ENCODE peak calls at places on chromosomes 7 and 10, in eight cellular contexts. One of them, this sample, is unnamed.
A peak's percentile ranks its signal among the peaks of the same experiment; 100 is the strongest.

GRCh38 chr10:43199088-43199683 is 60.9 kb downstream of the CSGALNACT2 start:
- DNase-seq in psoas muscle: peak; percentile 44
- DNase-seq in neuronal stem cell: no peak
- DNase-seq in HCT116: no peak
- DNase-seq in K562: no peak
- DNase-seq in CD8-positive, alpha-beta memory T cell: no peak
- DNase-seq in lung: peak; percentile 23
- DNase-seq in CD8-positive, alpha-beta T cell: no peak
- DNase-seq in this sample: no peak

GRCh38 chr7:98616381-98617050 is 569 bp upstream of the NPTX2 start:
- DNase-seq in K562: no peak
- DNase-seq in CD8-positive, alpha-beta memory T cell: no peak
- DNase-seq in CD8-positive, alpha-beta T cell: no peak
- DNase-seq in HCT116: no peak
- DNase-seq in neuronal stem cell: no peak
- DNase-seq in lung: no peak
- DNase-seq in psoas muscle: peak; percentile 58
- DNase-seq in this sample: no peak

GRCh38 chr7:81487512-81487911 is 282.3 kb downstream of the HGF start:
- DNase-seq in K562: no peak
- DNase-seq in neuronal stem cell: no peak
- DNase-seq in lung: no peak
- DNase-seq in HCT116: no peak
- DNase-seq in psoas muscle: no peak
- DNase-seq in CD8-positive, alpha-beta T cell: no peak
- DNase-seq in CD8-positive, alpha-beta memory T cell: no peak
- DNase-seq in this sample: no peak

GRCh38 chr10:99235872-99236626 is 397 bp upstream of the HPSE2 start:
- DNase-seq in CD8-positive, alpha-beta T cell: no peak
- DNase-seq in lung: no peak
- DNase-seq in psoas muscle: no peak
- DNase-seq in K562: no peak
- DNase-seq in CD8-positive, alpha-beta memory T cell: no peak
- DNase-seq in neuronal stem cell: peak; percentile 69
- DNase-seq in HCT116: no peak
- DNase-seq in this sample: no peak

GRCh38 chr10:13294156-13294555 is 5.7 kb downstream of the PHYH start:
- DNase-seq in neuronal stem cell: no peak
- DNase-seq in psoas muscle: no peak
- DNase-seq in lung: no peak
- DNase-seq in K562: no peak
- DNase-seq in HCT116: no peak
- DNase-seq in CD8-positive, alpha-beta memory T cell: no peak
- DNase-seq in CD8-positive, alpha-beta T cell: no peak
- DNase-seq in this sample: no peak

GRCh38 chr10:5291501-5292195 is 73.1 kb upstream of the UCN3 start:
- DNase-seq in psoas muscle: peak; percentile 76
- DNase-seq in HCT116: peak; percentile 31
- DNase-seq in K562: peak; percentile 63
- DNase-seq in neuronal stem cell: no peak
- DNase-seq in lung: peak; percentile 46
- DNase-seq in CD8-positive, alpha-beta T cell: peak; percentile 78
- DNase-seq in CD8-positive, alpha-beta memory T cell: peak; percentile 62
- DNase-seq in this sample: peak; percentile 92

GRCh38 chr10:14397069-14397468 is 66.3 kb upstream of the FRMD4A start:
- DNase-seq in CD8-positive, alpha-beta memory T cell: no peak
- DNase-seq in psoas muscle: peak; percentile 85
- DNase-seq in neuronal stem cell: no peak
- DNase-seq in HCT116: no peak
- DNase-seq in K562: no peak
- DNase-seq in CD8-positive, alpha-beta T cell: no peak
- DNase-seq in lung: peak; percentile 36
- DNase-seq in this sample: peak; percentile 84

GRCh38 chr10:5765617-5766016 is 47.6 kb downstream of the GDI2 start:
- DNase-seq in HCT116: no peak
- DNase-seq in CD8-positive, alpha-beta memory T cell: no peak
- DNase-seq in psoas muscle: no peak
- DNase-seq in neuronal stem cell: no peak
- DNase-seq in lung: no peak
- DNase-seq in K562: no peak
- DNase-seq in CD8-positive, alpha-beta T cell: no peak
- DNase-seq in this sample: no peak

GRCh38 chr10:78416031-78416800 is 382.6 kb downstream of the RPS24 start:
- DNase-seq in lung: no peak
- DNase-seq in K562: no peak
- DNase-seq in HCT116: no peak
- DNase-seq in CD8-positive, alpha-beta memory T cell: no peak
- DNase-seq in psoas muscle: no peak
- DNase-seq in CD8-positive, alpha-beta T cell: no peak
- DNase-seq in neuronal stem cell: no peak
- DNase-seq in this sample: no peak

GRCh38 chr7:85030893-85031292 is 156.0 kb downstream of the SEMA3D start:
- DNase-seq in CD8-positive, alpha-beta T cell: no peak
- DNase-seq in HCT116: peak; percentile 26
- DNase-seq in CD8-positive, alpha-beta memory T cell: no peak
- DNase-seq in K562: peak; percentile 11
- DNase-seq in neuronal stem cell: no peak
- DNase-seq in lung: no peak
- DNase-seq in psoas muscle: no peak
- DNase-seq in this sample: peak; percentile 14

GRCh38 chr10:123035467-123036086 is 26.8 kb downstream of the ACADSB start:
- DNase-seq in psoas muscle: no peak
- DNase-seq in HCT116: no peak
- DNase-seq in CD8-positive, alpha-beta memory T cell: no peak
- DNase-seq in K562: no peak
- DNase-seq in CD8-positive, alpha-beta T cell: no peak
- DNase-seq in neuronal stem cell: no peak
- DNase-seq in lung: no peak
- DNase-seq in this sample: no peak

GRCh38 chr7:106277976-106278375 is 6.8 kb downstream of the NAMPT start:
- DNase-seq in psoas muscle: no peak
- DNase-seq in CD8-positive, alpha-beta memory T cell: no peak
- DNase-seq in HCT116: no peak
- DNase-seq in neuronal stem cell: no peak
- DNase-seq in K562: no peak
- DNase-seq in lung: no peak
- DNase-seq in CD8-positive, alpha-beta T cell: no peak
- DNase-seq in this sample: no peak

GRCh38 chr10:81843042-81843441 is 32.0 kb upstream of the NRG3 start:
- DNase-seq in HCT116: no peak
- DNase-seq in psoas muscle: no peak
- DNase-seq in lung: no peak
- DNase-seq in K562: no peak
- DNase-seq in neuronal stem cell: no peak
- DNase-seq in CD8-positive, alpha-beta memory T cell: no peak
- DNase-seq in CD8-positive, alpha-beta T cell: no peak
- DNase-seq in this sample: no peak

GRCh38 chr7:29569648-29570047 is 6.0 kb downstream of the PRR15 start:
- DNase-seq in CD8-positive, alpha-beta memory T cell: no peak
- DNase-seq in psoas muscle: no peak
- DNase-seq in lung: no peak
- DNase-seq in neuronal stem cell: no peak
- DNase-seq in K562: no peak
- DNase-seq in HCT116: no peak
- DNase-seq in CD8-positive, alpha-beta T cell: no peak
- DNase-seq in this sample: peak; percentile 36

GRCh38 chr7:88885131-88885530 is 89.6 kb upstream of the TEX47 start:
- DNase-seq in psoas muscle: no peak
- DNase-seq in CD8-positive, alpha-beta memory T cell: no peak
- DNase-seq in K562: no peak
- DNase-seq in HCT116: no peak
- DNase-seq in neuronal stem cell: no peak
- DNase-seq in CD8-positive, alpha-beta T cell: no peak
- DNase-seq in lung: no peak
- DNase-seq in this sample: no peak

GRCh38 chr7:33554576-33554975 is 350.8 kb upstream of the BMPER start:
- DNase-seq in CD8-positive, alpha-beta T cell: no peak
- DNase-seq in neuronal stem cell: no peak
- DNase-seq in CD8-positive, alpha-beta memory T cell: no peak
- DNase-seq in HCT116: no peak
- DNase-seq in K562: no peak
- DNase-seq in psoas muscle: no peak
- DNase-seq in lung: no peak
- DNase-seq in this sample: no peak

GRCh38 chr7:24384362-24385030 is 100.5 kb downstream of the NPY start:
- DNase-seq in lung: no peak
- DNase-seq in HCT116: no peak
- DNase-seq in neuronal stem cell: no peak
- DNase-seq in CD8-positive, alpha-beta T cell: no peak
- DNase-seq in psoas muscle: no peak
- DNase-seq in CD8-positive, alpha-beta memory T cell: no peak
- DNase-seq in K562: no peak
- DNase-seq in this sample: no peak

GRCh38 chr10:111084346-111085255 is 7.8 kb downstream of the ADRA2A start:
- DNase-seq in lung: no peak
- DNase-seq in K562: no peak
- DNase-seq in neuronal stem cell: no peak
- DNase-seq in CD8-positive, alpha-beta T cell: no peak
- DNase-seq in CD8-positive, alpha-beta memory T cell: no peak
- DNase-seq in HCT116: no peak
- DNase-seq in psoas muscle: no peak
- DNase-seq in this sample: no peak

GRCh38 chr7:32058017-32058416 is 12.2 kb downstream of the PDE1C start:
- DNase-seq in neuronal stem cell: no peak
- DNase-seq in psoas muscle: no peak
- DNase-seq in K562: no peak
- DNase-seq in HCT116: no peak
- DNase-seq in lung: no peak
- DNase-seq in CD8-positive, alpha-beta memory T cell: no peak
- DNase-seq in CD8-positive, alpha-beta T cell: no peak
- DNase-seq in this sample: no peak

GRCh38 chr7:122397381-122397780 is 92.8 kb upstream of the FEZF1 start:
- DNase-seq in psoas muscle: no peak
- DNase-seq in K562: no peak
- DNase-seq in neuronal stem cell: no peak
- DNase-seq in lung: no peak
- DNase-seq in CD8-positive, alpha-beta T cell: no peak
- DNase-seq in HCT116: no peak
- DNase-seq in CD8-positive, alpha-beta memory T cell: no peak
- DNase-seq in this sample: no peak

GRCh38 chr7:2523461-2523905 is 3.9 kb downstream of the LFNG start:
- DNase-seq in K562: no peak
- DNase-seq in HCT116: no peak
- DNase-seq in CD8-positive, alpha-beta memory T cell: no peak
- DNase-seq in neuronal stem cell: no peak
- DNase-seq in psoas muscle: no peak
- DNase-seq in lung: no peak
- DNase-seq in CD8-positive, alpha-beta T cell: no peak
- DNase-seq in this sample: peak; percentile 82

GRCh38 chr7:70355591-70356323 is 757.5 kb downstream of the AUTS2 start:
- DNase-seq in CD8-positive, alpha-beta T cell: no peak
- DNase-seq in CD8-positive, alpha-beta memory T cell: no peak
- DNase-seq in HCT116: no peak
- DNase-seq in K562: no peak
- DNase-seq in psoas muscle: no peak
- DNase-seq in lung: no peak
- DNase-seq in neuronal stem cell: no peak
- DNase-seq in this sample: no peak
- H3K4me1 ChIP-seq in CD8-positive, alpha-beta T cell: no peaks in the 10 kb centered on the region
- H3K4me1 ChIP-seq in CD8-positive, alpha-beta memory T cell: no peaks in the 10 kb centered on the region
- H3K4me1 ChIP-seq in HCT116: no peaks in the 10 kb centered on the region
- H3K4me1 ChIP-seq in K562: no peaks in the 10 kb centered on the region
- H3K4me1 ChIP-seq in psoas muscle: peaks cover 4% of the 10 kb centered on the region
- H3K4me1 ChIP-seq in lung: no peaks in the 10 kb centered on the region
- H3K4me1 ChIP-seq in neuronal stem cell: peaks cover 18% of the 10 kb centered on the region
- H3K4me1 ChIP-seq in this sample: no peaks in the 10 kb centered on the region

GRCh38 chr7:149768931-149769330 is 4.5 kb downstream of the ZNF467 start:
- DNase-seq in K562: no peak
- DNase-seq in HCT116: no peak
- DNase-seq in lung: no peak
- DNase-seq in CD8-positive, alpha-beta memory T cell: no peak
- DNase-seq in CD8-positive, alpha-beta T cell: no peak
- DNase-seq in psoas muscle: no peak
- DNase-seq in neuronal stem cell: no peak
- DNase-seq in this sample: no peak
- H3K27me3 ChIP-seq in K562: no peaks in the 10 kb centered on the region
- H3K27me3 ChIP-seq in HCT116: no peaks in the 10 kb centered on the region
- H3K27me3 ChIP-seq in lung: no peaks in the 10 kb centered on the region
- H3K27me3 ChIP-seq in CD8-positive, alpha-beta memory T cell: no peaks in the 10 kb centered on the region
- H3K27me3 ChIP-seq in CD8-positive, alpha-beta T cell: no peaks in the 10 kb centered on the region
- H3K27me3 ChIP-seq in psoas muscle: no peaks in the 10 kb centered on the region
- H3K27me3 ChIP-seq in neuronal stem cell: peaks cover 47% of the 10 kb centered on the region
- H3K27me3 ChIP-seq in this sample: peaks cover 77% of the 10 kb centered on the region

DNA sequence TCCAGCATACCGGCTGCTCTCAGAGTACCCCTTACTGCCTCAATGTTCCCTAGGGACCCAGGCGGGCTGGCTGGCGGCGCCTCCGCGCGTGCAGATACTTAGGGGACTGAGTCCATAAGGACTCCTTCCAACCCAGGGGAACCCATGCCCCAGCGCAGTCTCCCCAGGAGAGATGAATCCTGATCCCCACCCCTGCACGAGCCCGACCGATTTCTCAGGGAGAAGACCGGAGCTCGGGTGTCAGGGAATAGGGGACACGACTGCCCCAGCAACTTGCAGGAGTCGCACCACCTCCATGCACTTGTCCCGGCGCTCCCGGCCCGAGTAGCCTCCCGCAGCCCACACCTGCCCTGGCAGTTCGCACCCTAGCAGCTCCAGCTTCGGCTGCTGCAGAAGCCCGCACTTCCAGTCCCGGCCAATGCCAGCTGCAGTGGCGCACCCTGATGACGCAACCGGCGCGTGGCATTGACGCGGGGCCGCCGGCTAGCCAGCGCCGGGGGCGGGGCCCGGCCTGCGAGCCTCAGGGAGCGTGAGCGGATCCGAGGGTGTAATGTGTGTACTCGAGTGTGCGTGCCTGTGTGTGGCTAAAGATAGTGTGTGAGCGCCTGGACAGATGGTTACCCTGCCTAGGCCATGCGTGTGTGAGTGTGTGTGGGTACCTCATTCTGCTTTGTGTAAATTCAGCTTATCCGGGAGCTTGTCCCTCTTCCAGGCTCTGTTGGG is at the start of gene GPAM:
- DNase-seq in CD8-positive, alpha-beta T cell: peak; percentile 95
- DNase-seq in psoas muscle: peak; percentile 98
- DNase-seq in K562: peak; percentile 88
- DNase-seq in CD8-positive, alpha-beta memory T cell: peak; percentile 97
- DNase-seq in neuronal stem cell: peak; percentile 94
- DNase-seq in lung: peak; percentile 95
- DNase-seq in HCT116: peak; percentile 84
- DNase-seq in this sample: peak; percentile 61
- H3K27ac ChIP-seq in CD8-positive, alpha-beta T cell: peak within 1 kb of the TSS; percentile 78
- H3K27ac ChIP-seq in psoas muscle: peak within 1 kb of the TSS; percentile 92
- H3K27ac ChIP-seq in K562: peak within 1 kb of the TSS; percentile 89
- H3K27ac ChIP-seq in CD8-positive, alpha-beta memory T cell: peak within 1 kb of the TSS; percentile 71
- H3K27ac ChIP-seq in neuronal stem cell: no peak within 1 kb of the TSS
- H3K27ac ChIP-seq in lung: peak within 1 kb of the TSS; percentile 63
- H3K27ac ChIP-seq in HCT116: peak within 1 kb of the TSS; percentile 33
- H3K27ac ChIP-seq in this sample: peak within 1 kb of the TSS; percentile 71

DNA sequence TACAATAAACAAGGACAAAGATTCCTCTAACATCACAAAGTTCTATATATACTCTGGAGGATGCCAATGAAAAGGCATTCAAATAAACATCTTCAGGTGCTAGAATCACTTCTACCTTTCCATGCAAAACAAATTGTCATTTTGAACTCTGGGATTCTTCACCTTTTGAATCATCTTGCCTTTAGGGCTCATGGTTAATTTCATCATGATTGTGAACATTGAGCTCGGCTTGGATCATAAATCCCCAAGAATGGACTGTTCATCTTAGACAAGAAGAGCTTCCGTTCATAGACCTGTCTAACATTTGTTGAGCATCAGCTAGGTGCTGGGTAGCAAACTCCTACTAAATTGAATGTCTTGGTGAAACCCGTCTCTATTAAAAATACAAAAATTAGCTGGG is 212.2 kb downstream of the TNS3 start:
- DNase-seq in CD8-positive, alpha-beta memory T cell: no peak
- DNase-seq in neuronal stem cell: no peak
- DNase-seq in lung: no peak
- DNase-seq in psoas muscle: no peak
- DNase-seq in HCT116: no peak
- DNase-seq in K562: no peak
- DNase-seq in CD8-positive, alpha-beta T cell: no peak
- DNase-seq in this sample: peak; percentile 54
- H3K4me1 ChIP-seq in CD8-positive, alpha-beta memory T cell: no peaks in the 10 kb centered on the region
- H3K4me1 ChIP-seq in neuronal stem cell: peaks cover 6% of the 10 kb centered on the region
- H3K4me1 ChIP-seq in lung: peaks cover 3% of the 10 kb centered on the region
- H3K4me1 ChIP-seq in psoas muscle: peaks cover 23% of the 10 kb centered on the region
- H3K4me1 ChIP-seq in HCT116: peaks cover 6% of the 10 kb centered on the region
- H3K4me1 ChIP-seq in K562: peaks cover 6% of the 10 kb centered on the region
- H3K4me1 ChIP-seq in CD8-positive, alpha-beta T cell: no peaks in the 10 kb centered on the region
- H3K4me1 ChIP-seq in this sample: no peaks in the 10 kb centered on the region